ENCODE peak calls at places on chromosomes 13 and 19, in nine cellular contexts. O is cardiac fibroblast; I is neural crest cell; U is epithelial cell of esophagus; F is tibial nerve; J is psoas muscle; Q is uterus; K is mammary epithelial cell; N is CD8-positive, alpha-beta T cell. S is an unnamed sample.

GRCh38 chr13:72489751-72490150 is 237.7 kb downstream of the MZT1 start:
- DNase-seq in I (no peak), K (no peak), F (no peak), J (no peak), N (no peak), Q (no peak), O (no peak), U (no peak), S (no peak)

GRCh38 chr13:109945206-109945960 is 159.0 kb upstream of the IRS2 start:
- DNase-seq in U (peak), N (no peak), K (peak), I (no peak), Q (no peak), J (no peak), F (no peak), O (peak), S (no peak)

GRCh38 chr13:111202745-111203144 is 87.6 kb downstream of the ARHGEF7 start:
- DNase-seq in F (no peak), O (peak), U (peak), K (no peak), Q (no peak), N (no peak), J (no peak), I (no peak), S (no peak)

GRCh38 chr19:58361900-58362271 is 665 bp downstream of the ZNF497 start:
- DNase-seq in F (no peak), U (no peak), N (no peak), I (no peak), K (no peak), J (peak), O (peak), Q (peak), S (no peak)

GRCh38 chr13:48214519-48215121 is 18.4 kb upstream of the ITM2B start:
- DNase-seq in Q (no peak), K (peak), I (no peak), F (no peak), N (peak), U (peak), J (no peak), O (no peak), S (no peak)

GRCh38 chr13:31209172-31209818 is 9.5 kb downstream of the B3GLCT start:
- DNase-seq in O (peak), K (no peak), N (no peak), Q (peak), J (peak), U (no peak), I (no peak), F (no peak), S (no peak)

GRCh38 chr19:39830847-39831246 is 3.1 kb downstream of the DYRK1B start:
- DNase-seq in O (no peak), I (no peak), J (no peak), U (no peak), N (no peak), K (no peak), F (no peak), Q (no peak), S (no peak)

GRCh38 chr19:3398114-3398899 is 31.9 kb downstream of the NFIC start:
- DNase-seq in O (peak), I (no peak), N (no peak), K (no peak), U (peak), F (peak), Q (peak), J (peak), S (no peak)

GRCh38 chr19:3573162-3573857 is 566 bp downstream of the HMG20B start:
- DNase-seq in Q (no peak), J (no peak), U (no peak), O (no peak), F (no peak), K (no peak), N (peak), I (no peak), S (no peak)

GRCh38 chr19:55377356-55378131 is 918 bp downstream of the TMEM190 start:
- DNase-seq in K (no peak), Q (no peak), J (no peak), O (no peak), F (no peak), N (no peak), U (no peak), I (no peak), S (no peak)

GRCh38 chr13:80408270-80408669 is 67.3 kb upstream of the SPRY2 start:
- DNase-seq in Q (no peak), O (no peak), J (no peak), F (no peak), K (no peak), U (no peak), N (no peak), I (no peak), S (no peak)

GRCh38 chr13:33352520-33352919 is 67.0 kb upstream of the STARD13 start:
- DNase-seq in Q (no peak), O (no peak), N (no peak), F (no peak), K (no peak), U (no peak), J (peak), I (no peak), S (no peak)

GRCh38 chr13:35894636-35895035 is 236.5 kb downstream of the DCLK1 start:
- DNase-seq in J (no peak), N (no peak), O (no peak), F (no peak), K (no peak), I (no peak), U (no peak), Q (no peak), S (no peak)

GRCh38 chr13:77511552-77511951 is 24.0 kb upstream of the SCEL start:
- DNase-seq in U (peak), F (no peak), O (no peak), Q (no peak), K (no peak), I (no peak), N (no peak), J (no peak), S (no peak)

GRCh38 chr13:52348081-52348480 is 57.9 kb downstream of the THSD1 start:
- DNase-seq in I (no peak), J (no peak), N (no peak), Q (no peak), K (peak), O (peak), F (no peak), U (peak), S (no peak)

GRCh38 chr19:40705362-40705651 is 11.4 kb downstream of the COQ8B start:
- DNase-seq in U (no peak), I (no peak), K (no peak), Q (peak), F (peak), O (peak), J (peak), N (no peak), S (no peak)

GRCh38 chr19:7888145-7888825 is at the start of gene LRRC8E:
- DNase-seq in K (peak), I (peak), J (no peak), N (peak), F (no peak), O (peak), Q (no peak), U (peak), S (no peak)

GRCh38 chr13:110628477-110628793 is 13.1 kb downstream of the NAXD start:
- DNase-seq in Q (peak), F (no peak), N (no peak), K (no peak), U (peak), J (no peak), O (peak), I (no peak), S (no peak)

GRCh38 chr19:45767410-45767880 is 1.6 kb downstream of the SIX5 start:
- DNase-seq in Q (peak), K (peak), I (peak), N (no peak), J (peak), F (peak), U (peak), O (peak), S (peak)

GRCh38 chr19:48999481-49000325 is 6.0 kb downstream of the RUVBL2 start:
- DNase-seq in K (peak), N (peak), J (peak), O (peak), I (peak), Q (no peak), F (no peak), U (peak), S (no peak)

GRCh38 chr19:39473443-39473960 is 7.1 kb upstream of the TIMM50 start:
- DNase-seq in K (no peak), I (no peak), O (no peak), Q (no peak), J (peak), U (no peak), F (no peak), N (no peak), S (no peak)

GRCh38 chr19:51079486-51080110 is 3.1 kb downstream of the KLK14 start:
- DNase-seq in O (peak), J (no peak), U (no peak), N (no peak), F (peak), Q (no peak), I (no peak), K (no peak), S (no peak)

GRCh38 chr13:92566767-92567166 is 659.8 kb upstream of the GPC6 start:
- DNase-seq in J (no peak), I (no peak), F (no peak), U (no peak), Q (no peak), K (no peak), O (no peak), N (no peak), S (no peak)

GRCh38 chr13:86298741-86299140 is 499.5 kb upstream of the SLITRK6 start:
- DNase-seq in I (no peak), J (no peak), U (no peak), Q (no peak), F (no peak), O (no peak), K (no peak), N (no peak), S (no peak)

GRCh38 chr13:34019870-34020269 is 201.9 kb downstream of the RFC3 start:
- DNase-seq in U (no peak), J (no peak), F (no peak), K (no peak), O (no peak), Q (no peak), N (no peak), I (no peak), S (no peak)

GRCh38 chr13:19810996-19811881 is 28.5 kb upstream of the PSPC1 start:
- DNase-seq in U (no peak), N (no peak), J (no peak), O (peak), F (no peak), K (no peak), Q (no peak), I (no peak), S (no peak)

GRCh38 chr13:48730971-48731658 is 77.4 kb downstream of the CYSLTR2 start:
- DNase-seq in I (no peak), N (no peak), O (peak), Q (no peak), F (no peak), J (no peak), K (peak), U (peak), S (no peak)

GRCh38 chr13:99704390-99704789 is 203.1 kb downstream of the TM9SF2 start:
- DNase-seq in Q (no peak), K (no peak), N (no peak), O (no peak), I (no peak), F (no peak), J (no peak), U (no peak), S (no peak)

GRCh38 chr19:20315543-20315942 is 148.5 kb downstream of the ZNF486 start:
- DNase-seq in I (no peak), U (no peak), F (no peak), N (no peak), Q (no peak), J (no peak), K (no peak), O (no peak), S (no peak)

GRCh38 chr13:51257187-51257586 is 35.0 kb downstream of the FAM124A start:
- DNase-seq in I (no peak), N (no peak), F (no peak), J (no peak), O (no peak), K (no peak), U (no peak), Q (no peak), S (no peak)
- TF ChIP-seq CTCF in I (no peak), N (no peak), F (no peak), J (no peak), O (peak), K (no peak), U (no peak), Q (no peak), S (no peak)

DNA sequence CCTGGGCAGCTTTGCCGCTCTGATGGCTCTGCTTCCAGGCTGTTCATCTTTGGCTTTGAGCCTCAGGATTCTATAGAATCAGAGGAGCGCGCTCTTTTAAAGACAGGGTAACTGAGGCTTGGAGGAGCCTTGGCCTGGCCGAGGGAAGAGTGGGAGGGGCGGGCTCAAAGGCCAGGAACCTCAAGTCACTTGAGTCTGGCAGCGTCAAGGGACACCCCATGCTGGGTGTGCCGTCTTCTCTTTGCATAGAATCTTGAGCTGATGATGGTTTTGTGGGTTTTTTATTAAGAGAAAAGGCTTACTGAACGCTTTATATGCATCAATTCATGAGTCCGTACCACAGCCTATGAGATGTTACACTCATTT is 1.1 kb downstream of the PGLS start:
- DNase-seq in Q (no peak), U (no peak), O (no peak), K (no peak), I (no peak), N (no peak), J (no peak), F (no peak), S (no peak)
- TF ChIP-seq CTCF in Q (no peak), U (no peak), O (no peak), K (no peak), I (no peak), N (no peak), J (no peak), F (no peak), S (no peak)

GRCh38 chr13:23288564-23288963 is 107.8 kb downstream of the SGCG start:
- DNase-seq in N (no peak), K (no peak), I (no peak), F (no peak), O (peak), Q (no peak), J (no peak), U (no peak), S (no peak)
- TF ChIP-seq CTCF in N (no peak), K (no peak), I (no peak), F (no peak), O (no peak), Q (no peak), J (no peak), U (no peak), S (no peak)

GRCh38 chr19:19021115-19021514 is 12.2 kb downstream of the SUGP2 start:
- DNase-seq in K (no peak), Q (no peak), J (no peak), I (no peak), F (no peak), U (peak), O (peak), N (no peak), S (no peak)

GRCh38 chr19:19027228-19027627 is 6.1 kb downstream of the SUGP2 start:
- DNase-seq in I (no peak), K (no peak), U (no peak), Q (no peak), J (no peak), O (no peak), F (no peak), N (no peak), S (no peak)

GRCh38 chr19:19028526-19028925 is 4.8 kb downstream of the SUGP2 start:
- DNase-seq in K (no peak), N (no peak), I (no peak), Q (no peak), O (no peak), U (no peak), J (no peak), F (no peak), S (no peak)

GRCh38 chr19:19022380-19022961 is 10.8 kb downstream of the SUGP2 start:
- DNase-seq in K (no peak), O (no peak), U (no peak), I (no peak), Q (no peak), N (no peak), J (no peak), F (no peak), S (no peak)

DNA sequence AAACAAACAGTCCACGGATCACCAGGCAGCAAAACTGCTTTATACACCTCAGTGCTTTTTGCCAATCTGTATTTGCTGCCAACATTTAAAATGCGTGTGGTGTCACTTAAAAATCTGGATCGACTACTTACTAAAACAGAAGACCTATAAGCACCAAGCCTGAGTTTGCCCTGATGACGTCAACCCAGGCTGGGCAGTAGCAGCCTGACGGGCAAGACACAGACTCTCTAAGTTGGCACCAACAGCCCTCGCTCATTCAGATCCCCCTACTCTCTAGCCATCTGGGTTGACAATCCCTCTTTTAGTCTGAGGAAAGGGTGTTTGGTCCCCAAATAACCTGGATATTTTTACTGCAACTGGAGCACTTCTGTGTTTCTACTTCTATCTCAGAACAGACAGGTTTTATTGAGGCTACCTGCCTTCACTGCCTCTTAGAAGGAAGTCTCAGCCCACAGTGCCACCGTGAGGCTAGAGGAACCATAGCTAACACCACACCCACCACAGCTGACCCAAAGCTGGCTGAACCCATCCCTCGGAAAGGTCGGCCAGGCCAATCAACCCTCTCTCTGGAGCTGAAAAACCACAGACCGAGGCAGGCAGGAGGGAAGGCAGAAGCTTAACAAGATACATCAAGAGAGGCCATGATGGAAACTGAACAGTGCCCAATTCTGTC is 6.9 kb downstream of the SUGP2 start:
- DNase-seq in N (no peak), Q (no peak), F (no peak), J (no peak), I (no peak), U (peak), O (peak), K (no peak), S (no peak)
- TF ChIP-seq CTCF in N (no peak), Q (no peak), F (peak), J (peak), I (no peak), U (peak), O (no peak), K (peak), S (no peak)

GRCh38 chr13:46342538-46342937 is 44.5 kb downstream of the RUBCNL start:
- DNase-seq in O (no peak), I (no peak), F (no peak), J (no peak), K (no peak), N (no peak), U (no peak), Q (no peak), S (no peak)
- TF ChIP-seq CTCF in O (no peak), I (no peak), F (no peak), J (no peak), K (no peak), N (no peak), U (peak), Q (no peak), S (no peak)

GRCh38 chr19:28631931-28632330 is 581.0 kb downstream of the UQCRFS1 start:
- DNase-seq in U (no peak), Q (no peak), N (no peak), F (no peak), I (no peak), J (no peak), K (no peak), O (no peak), S (no peak)
- TF ChIP-seq CTCF in U (no peak), Q (no peak), N (no peak), F (no peak), I (no peak), J (no peak), K (no peak), O (no peak), S (no peak)

DNA sequence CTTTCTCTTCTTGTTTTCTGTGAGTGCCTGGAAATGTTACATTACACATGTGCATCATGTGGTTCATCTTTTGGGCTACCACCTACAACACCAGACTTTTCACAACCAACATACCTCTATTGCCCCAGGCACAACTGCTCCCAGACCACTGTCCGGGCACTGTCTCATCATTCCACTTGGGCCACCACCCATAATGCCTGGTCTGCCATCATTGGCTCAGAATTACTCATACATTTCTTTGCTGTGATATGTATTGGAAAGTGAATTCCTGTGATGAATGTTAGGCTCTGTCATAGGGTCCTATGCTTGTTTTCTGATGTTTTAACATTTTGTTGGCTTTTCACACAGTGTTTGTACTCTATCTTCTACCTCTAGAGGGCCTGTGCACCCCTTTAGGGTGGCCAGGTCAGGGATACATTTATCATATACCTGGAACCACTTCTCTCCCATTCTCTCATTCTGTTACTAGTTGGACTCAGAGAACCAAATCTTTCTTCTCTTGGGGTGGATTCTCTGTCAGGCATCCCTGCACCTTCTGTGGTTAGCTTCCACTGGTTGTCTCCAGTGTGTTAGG is 172.8 kb downstream of the NHLRC3 start:
- DNase-seq in F (no peak), J (no peak), N (no peak), I (no peak), U (peak), O (no peak), K (peak), Q (no peak), S (no peak)
- TF ChIP-seq CTCF in F (no peak), J (no peak), N (no peak), I (no peak), U (no peak), O (peak), K (no peak), Q (no peak), S (no peak)